ENCODE peak calls at places on chromosome 22, in nine cellular contexts. One of them, this sample, is unnamed.

GRCh38 chr22:17891427-17892167 is 117.3 kb upstream of the BID start:
- DNase-seq in brain microvascular endothelial cell: no peak
- DNase-seq in fibroblast of the aortic adventitia: no peak
- DNase-seq in upper lobe of right lung: no peak
- DNase-seq in AG10803: no peak
- DNase-seq in stomach: no peak
- DNase-seq in transverse colon: peak
- DNase-seq in kidney epithelial cell: no peak
- DNase-seq in IMR-90: no peak
- DNase-seq in this sample: no peak

GRCh38 chr22:24494182-24494534 is 974 bp upstream of the UPB1 start:
- DNase-seq in stomach: no peak
- DNase-seq in fibroblast of the aortic adventitia: no peak
- DNase-seq in IMR-90: no peak
- DNase-seq in AG10803: no peak
- DNase-seq in upper lobe of right lung: no peak
- DNase-seq in transverse colon: no peak
- DNase-seq in brain microvascular endothelial cell: no peak
- DNase-seq in kidney epithelial cell: no peak
- DNase-seq in this sample: no peak

GRCh38 chr22:49586244-49586748 is 241.4 kb downstream of the BRD1 start:
- DNase-seq in transverse colon: no peak
- DNase-seq in IMR-90: no peak
- DNase-seq in stomach: no peak
- DNase-seq in brain microvascular endothelial cell: no peak
- DNase-seq in kidney epithelial cell: no peak
- DNase-seq in AG10803: no peak
- DNase-seq in upper lobe of right lung: no peak
- DNase-seq in fibroblast of the aortic adventitia: no peak
- DNase-seq in this sample: no peak

GRCh38 chr22:33274214-33274828 is 216.1 kb upstream of the SYN3 start:
- DNase-seq in stomach: no peak
- DNase-seq in transverse colon: peak
- DNase-seq in upper lobe of right lung: no peak
- DNase-seq in AG10803: peak
- DNase-seq in IMR-90: no peak
- DNase-seq in kidney epithelial cell: no peak
- DNase-seq in brain microvascular endothelial cell: no peak
- DNase-seq in fibroblast of the aortic adventitia: peak
- DNase-seq in this sample: peak

GRCh38 chr22:37484115-37485005 is 1.8 kb downstream of the MFNG start:
- DNase-seq in kidney epithelial cell: no peak
- DNase-seq in brain microvascular endothelial cell: no peak
- DNase-seq in upper lobe of right lung: peak
- DNase-seq in fibroblast of the aortic adventitia: no peak
- DNase-seq in AG10803: no peak
- DNase-seq in IMR-90: no peak
- DNase-seq in stomach: peak
- DNase-seq in transverse colon: peak
- DNase-seq in this sample: peak

GRCh38 chr22:47605886-47606285 is 843.4 kb downstream of the TBC1D22A start:
- DNase-seq in AG10803: no peak
- DNase-seq in transverse colon: no peak
- DNase-seq in stomach: no peak
- DNase-seq in kidney epithelial cell: no peak
- DNase-seq in upper lobe of right lung: peak
- DNase-seq in fibroblast of the aortic adventitia: no peak
- DNase-seq in IMR-90: no peak
- DNase-seq in brain microvascular endothelial cell: no peak
- DNase-seq in this sample: no peak

GRCh38 chr22:38228873-38229740 is 27.3 kb downstream of the MAFF start:
- DNase-seq in IMR-90: peak
- DNase-seq in AG10803: peak
- DNase-seq in stomach: peak
- DNase-seq in upper lobe of right lung: no peak
- DNase-seq in brain microvascular endothelial cell: peak
- DNase-seq in fibroblast of the aortic adventitia: peak
- DNase-seq in transverse colon: peak
- DNase-seq in kidney epithelial cell: no peak
- DNase-seq in this sample: peak

GRCh38 chr22:46078241-46079092 is 71.9 kb upstream of the PPARA start:
- DNase-seq in upper lobe of right lung: peak
- DNase-seq in AG10803: peak
- DNase-seq in fibroblast of the aortic adventitia: peak
- DNase-seq in stomach: peak
- DNase-seq in kidney epithelial cell: no peak
- DNase-seq in brain microvascular endothelial cell: no peak
- DNase-seq in IMR-90: no peak
- DNase-seq in transverse colon: peak
- DNase-seq in this sample: no peak

GRCh38 chr22:34105461-34106062 is 185.3 kb upstream of the LARGE1 start:
- DNase-seq in transverse colon: peak
- DNase-seq in IMR-90: no peak
- DNase-seq in stomach: peak
- DNase-seq in brain microvascular endothelial cell: no peak
- DNase-seq in upper lobe of right lung: peak
- DNase-seq in kidney epithelial cell: no peak
- DNase-seq in fibroblast of the aortic adventitia: no peak
- DNase-seq in AG10803: no peak
- DNase-seq in this sample: no peak

GRCh38 chr22:34943830-34944229 is 122.1 kb upstream of the ISX start:
- DNase-seq in fibroblast of the aortic adventitia: no peak
- DNase-seq in IMR-90: no peak
- DNase-seq in transverse colon: no peak
- DNase-seq in upper lobe of right lung: no peak
- DNase-seq in brain microvascular endothelial cell: no peak
- DNase-seq in AG10803: no peak
- DNase-seq in kidney epithelial cell: no peak
- DNase-seq in stomach: no peak
- DNase-seq in this sample: no peak

GRCh38 chr22:50674606-50675552 is 2.3 kb downstream of the SHANK3 start:
- DNase-seq in stomach: peak
- DNase-seq in upper lobe of right lung: peak
- DNase-seq in AG10803: peak
- DNase-seq in kidney epithelial cell: no peak
- DNase-seq in transverse colon: peak
- DNase-seq in IMR-90: no peak
- DNase-seq in brain microvascular endothelial cell: no peak
- DNase-seq in fibroblast of the aortic adventitia: no peak
- DNase-seq in this sample: no peak
- H3K4me3 ChIP-seq in stomach: peak
- H3K4me3 ChIP-seq in upper lobe of right lung: peak
- H3K4me3 ChIP-seq in AG10803: peak
- H3K4me3 ChIP-seq in kidney epithelial cell: peak
- H3K4me3 ChIP-seq in transverse colon: peak
- H3K4me3 ChIP-seq in IMR-90: peak
- H3K4me3 ChIP-seq in brain microvascular endothelial cell: peak
- H3K4me3 ChIP-seq in fibroblast of the aortic adventitia: peak
- H3K4me3 ChIP-seq in this sample: peak

DNA sequence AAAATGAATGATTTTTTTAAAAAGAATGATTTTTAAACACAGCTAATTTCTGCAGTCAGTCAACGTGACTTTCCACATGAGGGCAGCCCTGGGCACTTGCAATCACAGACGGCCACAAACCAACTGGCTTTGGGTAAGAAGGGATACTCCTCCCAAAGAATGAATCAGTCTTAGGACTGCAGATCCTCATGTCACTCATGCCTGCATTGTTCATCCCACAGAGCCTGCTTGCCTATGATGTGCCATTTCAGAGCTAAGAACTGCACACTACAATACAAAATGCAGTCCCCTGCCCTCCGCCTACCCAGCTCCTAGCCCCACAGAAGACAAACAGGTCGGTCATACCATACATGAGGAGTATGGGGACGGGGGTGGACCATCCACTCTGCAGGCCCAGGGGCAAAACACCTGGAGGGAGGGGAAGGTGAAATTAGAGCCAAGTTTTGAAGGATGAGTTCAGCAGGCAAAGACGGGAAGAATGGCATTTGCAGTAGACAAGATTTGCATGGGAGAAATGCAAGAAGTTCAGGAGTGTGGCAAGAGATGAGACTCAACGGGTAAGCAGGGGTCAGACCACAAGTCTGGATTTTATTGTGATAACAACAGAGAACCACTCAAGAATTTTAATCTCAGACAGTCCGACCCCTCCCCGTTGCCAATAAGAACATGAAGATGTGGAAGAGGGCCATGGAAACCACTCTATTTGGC is 24.7 kb downstream of the PACSIN2 start:
- DNase-seq in upper lobe of right lung: no peak
- DNase-seq in AG10803: peak
- DNase-seq in fibroblast of the aortic adventitia: peak
- DNase-seq in IMR-90: peak
- DNase-seq in stomach: no peak
- DNase-seq in kidney epithelial cell: peak
- DNase-seq in transverse colon: peak
- DNase-seq in brain microvascular endothelial cell: peak
- DNase-seq in this sample: peak
- TF ChIP-seq CTCF in upper lobe of right lung: peak
- TF ChIP-seq CTCF in AG10803: peak
- TF ChIP-seq CTCF in fibroblast of the aortic adventitia: peak
- TF ChIP-seq CTCF in IMR-90: peak
- TF ChIP-seq CTCF in stomach: no peak
- TF ChIP-seq CTCF in kidney epithelial cell: peak
- TF ChIP-seq CTCF in transverse colon: no peak
- TF ChIP-seq CTCF in brain microvascular endothelial cell: peak
- TF ChIP-seq CTCF in this sample: peak

GRCh38 chr22:36355362-36355761 is 32.4 kb downstream of the MYH9 start:
- DNase-seq in AG10803: peak
- DNase-seq in fibroblast of the aortic adventitia: peak
- DNase-seq in stomach: no peak
- DNase-seq in upper lobe of right lung: no peak
- DNase-seq in kidney epithelial cell: no peak
- DNase-seq in transverse colon: no peak
- DNase-seq in brain microvascular endothelial cell: no peak
- DNase-seq in IMR-90: peak
- DNase-seq in this sample: peak
- H3K4me3 ChIP-seq in AG10803: peak
- H3K4me3 ChIP-seq in fibroblast of the aortic adventitia: peak
- H3K4me3 ChIP-seq in stomach: no peak
- H3K4me3 ChIP-seq in upper lobe of right lung: peak
- H3K4me3 ChIP-seq in kidney epithelial cell: no peak
- H3K4me3 ChIP-seq in transverse colon: no peak
- H3K4me3 ChIP-seq in brain microvascular endothelial cell: no peak
- H3K4me3 ChIP-seq in IMR-90: no peak
- H3K4me3 ChIP-seq in this sample: no peak

GRCh38 chr22:22886546-22886945 is 1.1 kb upstream of the IGLL5 start:
- DNase-seq in transverse colon: no peak
- DNase-seq in kidney epithelial cell: no peak
- DNase-seq in brain microvascular endothelial cell: no peak
- DNase-seq in upper lobe of right lung: no peak
- DNase-seq in stomach: no peak
- DNase-seq in fibroblast of the aortic adventitia: no peak
- DNase-seq in AG10803: no peak
- DNase-seq in IMR-90: no peak
- DNase-seq in this sample: no peak

GRCh38 chr22:22882033-22882717 is 5.4 kb upstream of the IGLL5 start:
- DNase-seq in transverse colon: peak
- DNase-seq in kidney epithelial cell: no peak
- DNase-seq in stomach: no peak
- DNase-seq in upper lobe of right lung: no peak
- DNase-seq in brain microvascular endothelial cell: no peak
- DNase-seq in fibroblast of the aortic adventitia: no peak
- DNase-seq in AG10803: no peak
- DNase-seq in IMR-90: no peak
- DNase-seq in this sample: peak

GRCh38 chr22:22883090-22883727 is 4.4 kb upstream of the IGLL5 start:
- DNase-seq in transverse colon: no peak
- DNase-seq in stomach: no peak
- DNase-seq in fibroblast of the aortic adventitia: no peak
- DNase-seq in brain microvascular endothelial cell: no peak
- DNase-seq in IMR-90: no peak
- DNase-seq in upper lobe of right lung: no peak
- DNase-seq in AG10803: no peak
- DNase-seq in kidney epithelial cell: no peak
- DNase-seq in this sample: no peak

GRCh38 chr22:22884888-22885840 is 2.5 kb upstream of the IGLL5 start:
- DNase-seq in brain microvascular endothelial cell: no peak
- DNase-seq in AG10803: no peak
- DNase-seq in upper lobe of right lung: no peak
- DNase-seq in kidney epithelial cell: no peak
- DNase-seq in stomach: no peak
- DNase-seq in transverse colon: peak
- DNase-seq in IMR-90: no peak
- DNase-seq in fibroblast of the aortic adventitia: no peak
- DNase-seq in this sample: no peak

DNA sequence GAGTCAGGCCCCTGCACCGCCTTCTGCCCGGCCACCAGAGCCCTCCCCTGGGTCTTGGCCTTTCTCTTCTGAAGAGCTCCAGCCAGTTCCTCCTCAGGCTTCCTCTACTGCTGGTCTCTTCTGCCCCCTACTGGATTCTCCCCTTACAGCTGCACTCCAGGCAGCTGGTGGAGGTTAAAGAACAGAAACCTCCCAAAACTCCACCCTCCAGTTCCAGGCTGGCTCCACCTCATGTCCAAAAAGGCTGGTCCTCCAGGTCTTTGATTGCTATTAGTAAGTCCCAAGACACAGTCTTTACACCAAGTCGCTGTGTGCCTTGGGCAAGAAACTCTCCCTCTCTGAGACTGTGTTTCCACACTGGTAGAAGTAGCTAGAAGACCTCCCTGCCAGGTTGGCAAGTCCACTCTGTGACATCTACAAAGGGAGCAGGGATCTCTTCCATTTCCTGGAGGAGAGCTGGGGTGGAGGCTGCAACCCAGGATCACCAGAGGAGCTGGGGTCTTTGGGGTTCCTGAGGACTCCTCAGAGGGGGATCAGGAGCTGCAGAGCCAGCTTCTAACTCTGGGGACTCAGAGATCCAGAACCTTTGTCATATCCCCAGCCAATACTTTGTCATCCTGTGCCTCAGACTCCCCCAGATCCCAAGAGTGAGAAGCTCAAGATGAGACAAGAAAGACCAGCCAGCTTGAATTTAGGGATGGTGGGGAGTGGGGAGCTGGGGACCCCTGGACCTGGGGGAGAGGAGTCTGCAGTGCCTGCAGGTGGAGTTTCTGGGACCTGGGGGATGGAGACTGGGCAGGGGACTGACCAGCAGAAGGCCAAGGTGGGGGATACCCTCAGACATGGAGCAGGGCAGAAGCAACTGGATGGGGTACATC is 3.4 kb upstream of the IGLL5 start:
- DNase-seq in AG10803: peak
- DNase-seq in brain microvascular endothelial cell: peak
- DNase-seq in stomach: peak
- DNase-seq in kidney epithelial cell: peak
- DNase-seq in IMR-90: peak
- DNase-seq in transverse colon: peak
- DNase-seq in fibroblast of the aortic adventitia: peak
- DNase-seq in upper lobe of right lung: no peak
- DNase-seq in this sample: peak
- TF ChIP-seq CTCF in AG10803: peak
- TF ChIP-seq CTCF in brain microvascular endothelial cell: peak
- TF ChIP-seq CTCF in stomach: peak
- TF ChIP-seq CTCF in kidney epithelial cell: peak
- TF ChIP-seq CTCF in IMR-90: peak
- TF ChIP-seq CTCF in transverse colon: peak
- TF ChIP-seq CTCF in fibroblast of the aortic adventitia: peak
- TF ChIP-seq CTCF in upper lobe of right lung: peak
- TF ChIP-seq CTCF in this sample: peak